ENCODE peak calls at places on chromosomes 13 and 19, in four cellular contexts. E, Y, R and U are unnamed samples.
A peak's percentile ranks its signal among the peaks of the same experiment; 100 is the strongest.

GRCh38 chr13:40388617-40389016 is 277.8 kb downstream of the FOXO1 start:
- DNase-seq in R (no peak), E (peak; percentile 36), Y (peak; percentile 66), U (no peak)

GRCh38 chr13:92313382-92313781 is 913.2 kb upstream of the GPC6 start:
- DNase-seq in R (no peak), E (no peak), Y (no peak), U (peak; percentile 17)

GRCh38 chr19:35260694-35261304 is 8.0 kb upstream of the USF2 start:
- DNase-seq in Y (no peak), R (no peak), E (no peak), U (no peak)

GRCh38 chr19:37078717-37079032 is 442 bp downstream of the ZNF420 start:
- DNase-seq in Y (no peak), R (no peak), E (no peak), U (no peak)

GRCh38 chr13:107743983-107744382 is 471.4 kb downstream of the LIG4 start:
- DNase-seq in E (no peak), R (peak; percentile 26), Y (no peak), U (peak; percentile 22)

GRCh38 chr13:44231786-44232516 is 141.7 kb upstream of the SERP2 start:
- DNase-seq in Y (no peak), R (peak; percentile 90), E (peak; percentile 87), U (peak; percentile 99)

GRCh38 chr19:30419581-30420180 is 47.5 kb downstream of the ZNF536 start:
- DNase-seq in R (no peak), E (no peak), Y (no peak), U (no peak)

GRCh38 chr13:79307433-79307861 is 98.6 kb downstream of the RBM26 start:
- DNase-seq in E (no peak), Y (no peak), R (no peak), U (no peak)

GRCh38 chr19:55646889-55647731 is 902 bp upstream of the CCDC106 start:
- DNase-seq in E (no peak), R (no peak), Y (no peak), U (no peak)

GRCh38 chr19:6056801-6057650 is 53.3 kb downstream of the RFX2 start:
- DNase-seq in E (peak; percentile 95), R (peak; percentile 84), Y (no peak), U (peak; percentile 97)

GRCh38 chr13:98519976-98520375 is 56.9 kb downstream of the STK24 start:
- DNase-seq in R (no peak), Y (no peak), E (no peak), U (no peak)

GRCh38 chr13:73715910-73716257 is 418.3 kb downstream of the KLF12 start:
- DNase-seq in R (no peak), Y (no peak), E (no peak), U (no peak)

GRCh38 chr13:86082116-86082515 is 282.9 kb upstream of the SLITRK6 start:
- DNase-seq in E (no peak), Y (no peak), R (no peak), U (no peak)

GRCh38 chr19:55353803-55354697 is 469 bp downstream of the COX6B2 start:
- DNase-seq in Y (peak; percentile 66), E (no peak), R (peak; percentile 84), U (peak; percentile 39)

GRCh38 chr19:29299416-29300380 is 86.7 kb upstream of the UQCRFS1 start:
- DNase-seq in R (no peak), Y (no peak), E (no peak), U (no peak)

GRCh38 chr13:34698953-34699352 is 243.1 kb upstream of the NBEA start:
- DNase-seq in R (no peak), E (no peak), Y (no peak), U (peak; percentile 3)

GRCh38 chr13:99985243-99985874 is 3.8 kb downstream of the ZIC2 start:
- DNase-seq in E (no peak), Y (no peak), R (peak; percentile 22), U (no peak)

GRCh38 chr13:108227651-108228272 is 9.6 kb downstream of the ABHD13 start:
- DNase-seq in R (peak; percentile 35), Y (no peak), E (peak; percentile 48), U (peak; percentile 71)

GRCh38 chr13:107205318-107206112 is 637.6 kb upstream of the ARGLU1 start:
- DNase-seq in Y (peak; percentile 38), E (peak; percentile 39), R (peak; percentile 83), U (peak; percentile 42)

GRCh38 chr19:7792286-7792685 is 29.2 kb downstream of the CLEC4M start:
- DNase-seq in E (peak; percentile 13), Y (no peak), R (peak; percentile 59), U (peak; percentile 26)

GRCh38 chr19:46945668-46946067 is 74.0 kb upstream of the NPAS1 start:
- DNase-seq in R (no peak), Y (no peak), E (no peak), U (peak; percentile 65)

GRCh38 chr13:110377178-110378175 is 70.4 kb downstream of the COL4A2 start:
- DNase-seq in R (no peak), E (no peak), Y (no peak), U (peak; percentile 31)

GRCh38 chr13:110374644-110375370 is 67.7 kb downstream of the COL4A2 start:
- DNase-seq in Y (no peak), E (no peak), R (no peak), U (no peak)

GRCh38 chr13:110379358-110379757 is 72.3 kb downstream of the COL4A2 start:
- DNase-seq in Y (no peak), R (no peak), E (no peak), U (no peak)

GRCh38 chr13:110373617-110374016 is 66.5 kb downstream of the COL4A2 start:
- DNase-seq in E (no peak), R (no peak), Y (no peak), U (no peak)

GRCh38 chr13:110376120-110376519 is 69.0 kb downstream of the COL4A2 start:
- DNase-seq in R (peak; percentile 57), E (no peak), Y (no peak), U (peak; percentile 16)
- TF ChIP-seq CTCF in R (no peak), E (no peak), Y (no peak), U (no peak)

GRCh38 chr19:491146-491741 is 5.0 kb upstream of the MADCAM1 start:
- DNase-seq in R (peak; percentile 26), Y (no peak), E (no peak), U (no peak)

GRCh38 chr19:489418-490196 is 6.7 kb upstream of the MADCAM1 start:
- DNase-seq in E (no peak), R (peak; percentile 59), Y (no peak), U (peak; percentile 21)

GRCh38 chr19:485583-486236 is 10.6 kb upstream of the MADCAM1 start:
- DNase-seq in E (no peak), Y (no peak), R (peak; percentile 74), U (peak; percentile 80)

GRCh38 chr19:492091-492531 is 4.2 kb upstream of the MADCAM1 start:
- DNase-seq in Y (peak; percentile 50), R (peak; percentile 33), E (no peak), U (peak; percentile 11)

DNA sequence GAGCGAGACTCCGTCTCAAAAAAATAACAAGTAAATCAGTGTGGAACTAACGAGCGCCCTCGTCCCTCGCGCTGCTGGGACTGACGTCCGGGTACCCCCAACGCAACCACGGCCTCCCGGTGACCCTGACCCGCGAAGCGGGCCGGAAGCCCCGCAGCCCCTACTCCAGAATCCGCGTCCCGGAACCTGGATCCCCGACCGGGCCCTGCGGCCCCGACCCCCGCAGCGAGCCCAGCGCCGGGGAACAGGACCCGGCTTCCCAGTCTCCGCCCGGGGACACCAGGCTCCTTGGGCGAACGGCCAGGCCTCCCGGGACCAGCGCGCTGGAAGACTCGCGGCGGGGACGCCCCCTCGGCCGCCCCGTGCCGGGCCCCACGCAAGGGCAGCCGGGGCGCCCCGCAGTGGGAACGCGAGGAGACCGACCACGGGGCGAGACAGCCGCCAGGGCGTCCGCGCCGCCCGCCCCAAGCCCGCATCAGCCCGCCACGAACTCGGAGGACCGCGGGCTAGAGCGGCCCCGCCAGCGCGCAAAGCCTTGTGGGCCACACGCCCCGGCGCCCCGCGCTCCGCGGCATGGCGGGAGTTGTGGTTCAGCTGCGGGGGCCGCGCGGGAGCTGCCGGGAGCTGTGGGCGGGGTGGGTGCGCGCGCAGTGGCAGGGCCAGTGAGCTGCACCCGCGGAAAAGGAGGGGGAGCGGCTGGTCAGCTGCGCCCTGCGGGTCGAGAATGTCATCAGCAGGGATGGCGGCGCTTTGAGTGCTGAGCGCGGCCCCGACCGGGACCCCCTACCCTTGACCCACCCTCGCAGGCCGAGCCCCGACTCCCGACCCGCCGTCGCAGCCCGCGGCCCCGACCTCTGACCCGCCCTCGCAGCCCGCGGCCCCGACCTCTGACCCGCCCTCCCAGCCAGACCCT is 7.5 kb upstream of the MADCAM1 start:
- DNase-seq in Y (peak; percentile 89), E (peak; percentile 89), R (peak; percentile 99), U (peak; percentile 91)
- TF ChIP-seq CTCF in Y (no peak), E (peak; percentile 16), R (no peak), U (no peak)

GRCh38 chr19:18514800-18515682 is 6.8 kb downstream of the ELL start:
- DNase-seq in Y (no peak), R (peak; percentile 92), E (peak; percentile 32), U (no peak)
- TF ChIP-seq CTCF in Y (no peak), R (no peak), E (no peak), U (no peak)

GRCh38 chr19:1779604-1779973 is 26.3 kb downstream of the ONECUT3 start:
- DNase-seq in Y (no peak), E (no peak), R (no peak), U (no peak)

GRCh38 chr19:1782501-1782900 is 29.2 kb downstream of the ONECUT3 start:
- DNase-seq in E (no peak), R (no peak), Y (no peak), U (no peak)

GRCh38 chr19:1777149-1777548 is 23.8 kb downstream of the ONECUT3 start:
- DNase-seq in R (no peak), E (no peak), Y (no peak), U (no peak)

GRCh38 chr19:1783354-1783753 is 28.7 kb downstream of the ATP8B3 start:
- DNase-seq in E (no peak), Y (no peak), R (no peak), U (no peak)

DNA sequence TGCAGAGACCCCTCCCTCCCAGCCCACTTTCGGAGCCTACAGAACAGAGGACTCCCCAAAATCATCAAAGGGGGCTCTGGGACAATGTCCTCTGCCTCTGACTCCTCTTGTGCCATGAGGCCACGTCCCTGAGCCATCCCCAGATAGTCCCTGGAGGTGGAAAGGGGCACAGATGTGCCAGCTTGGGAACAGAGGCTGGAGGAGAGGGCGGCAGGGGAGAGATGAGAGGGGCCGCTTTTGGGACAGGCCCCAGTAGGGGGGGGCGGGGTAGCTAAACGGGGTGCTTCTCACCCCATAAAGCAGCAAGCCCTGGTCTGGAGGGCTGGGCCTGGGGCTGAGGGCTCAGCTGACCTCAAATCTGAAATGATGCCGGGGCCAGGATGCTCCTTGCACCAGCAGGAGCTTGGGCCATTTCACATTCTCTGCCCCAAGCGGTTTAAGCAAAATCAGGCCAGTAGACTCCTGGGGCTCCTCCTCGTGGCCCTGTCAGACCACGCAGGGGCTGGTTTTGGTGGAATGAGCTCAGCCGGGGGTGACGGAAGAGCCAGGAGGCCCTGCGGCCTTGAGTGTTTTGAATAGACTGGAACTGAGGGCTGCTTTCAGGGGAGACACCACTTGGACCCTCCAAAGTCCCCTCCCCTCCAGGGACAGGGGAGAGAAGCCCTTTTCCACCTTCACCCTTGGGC is 27.1 kb downstream of the ONECUT3 start:
- DNase-seq in E (peak; percentile 40), R (no peak), Y (no peak), U (no peak)
- TF ChIP-seq CTCF in E (peak; percentile 49), R (no peak), Y (no peak), U (peak; percentile 29)

DNA sequence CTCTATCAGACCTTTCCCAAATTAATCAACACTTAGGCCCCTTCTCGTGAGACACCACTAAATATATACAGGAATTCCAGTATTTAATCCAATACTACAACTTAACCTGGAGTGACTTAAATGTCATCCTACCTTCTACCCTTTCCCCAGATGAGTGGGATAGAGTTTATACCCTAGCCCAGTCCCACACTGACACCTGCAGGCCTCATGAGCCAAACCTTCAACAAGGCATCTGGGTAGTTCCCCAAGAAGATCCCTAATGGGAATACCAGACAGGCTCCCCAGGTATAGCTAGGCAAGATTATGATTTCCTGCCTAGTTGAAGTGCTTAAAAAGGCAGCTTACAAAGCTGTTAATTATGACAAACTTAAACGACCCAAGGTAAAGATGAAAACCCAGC is 15.9 kb downstream of the ZNF83 start:
- DNase-seq in Y (no peak), R (peak; percentile 27), E (no peak), U (no peak)
- TF ChIP-seq CTCF in Y (no peak), R (peak; percentile 11), E (peak; percentile 13), U (no peak)